ENCODE peak calls at places on chromosomes 16 and 17, in seven cellular contexts. Q, O, X, K, L, Y and U are unnamed samples.

GRCh38 chr16:74987027-74987681 is 2.2 kb upstream of the WDR59 start:
- DNase-seq in Y (no peak), O (no peak), K (no peak), L (no peak), X (no peak), Q (no peak), U (no peak)

GRCh38 chr17:37360632-37361031 is 15.2 kb upstream of the C17orf78 start:
- DNase-seq in X (no peak), Y (no peak), Q (no peak), K (no peak), L (no peak), O (no peak), U (no peak)

GRCh38 chr17:74952431-74953128 is 16.9 kb downstream of the OTOP3 start:
- DNase-seq in K (no peak), X (no peak), Y (no peak), L (no peak), O (no peak), Q (no peak), U (no peak)

GRCh38 chr17:20922128-20922670 is 120.6 kb downstream of the USP22 start:
- DNase-seq in O (no peak), Q (no peak), Y (no peak), L (peak; percentile 74), X (no peak), K (no peak), U (no peak)

GRCh38 chr17:69551212-69552010 is 136.9 kb downstream of the MAP2K6 start:
- DNase-seq in O (no peak), L (no peak), Q (no peak), K (no peak), X (no peak), Y (no peak), U (no peak)

GRCh38 chr17:38761612-38762011 is 9.1 kb downstream of the PSMB3 start:
- DNase-seq in Q (peak; percentile 32), O (no peak), X (no peak), K (no peak), Y (no peak), L (no peak), U (no peak)

GRCh38 chr17:80845863-80846671 is 145.6 kb upstream of the CHMP6 start:
- DNase-seq in K (no peak), O (no peak), Q (no peak), X (no peak), Y (no peak), L (no peak), U (no peak)

GRCh38 chr17:2107506-2107905 is 52.6 kb downstream of the HIC1 start:
- DNase-seq in Y (no peak), X (no peak), K (no peak), L (no peak), O (no peak), Q (no peak), U (no peak)

GRCh38 chr16:11946433-11946832 is 4.6 kb upstream of the NPIPB2 start:
- DNase-seq in Q (no peak), O (no peak), K (no peak), Y (no peak), X (no peak), L (no peak), U (no peak)

GRCh38 chr17:40333781-40334453 is 24.9 kb downstream of the RARA start:
- DNase-seq in Q (no peak), X (no peak), L (no peak), Y (no peak), O (no peak), K (no peak), U (no peak)

GRCh38 chr17:72717676-72718075 is 374.8 kb downstream of the SLC39A11 start:
- DNase-seq in X (no peak), O (no peak), Y (no peak), Q (no peak), L (no peak), K (no peak), U (no peak)

GRCh38 chr17:15494821-15495220 is 27.4 kb upstream of the CDRT4 start:
- DNase-seq in L (no peak), K (no peak), X (no peak), Q (no peak), O (no peak), Y (no peak), U (no peak)

GRCh38 chr17:82025401-82026107 is 2.4 kb downstream of the LRRC45 start:
- DNase-seq in Q (no peak), Y (no peak), O (no peak), L (no peak), X (no peak), K (no peak), U (no peak)

GRCh38 chr17:4914009-4914408 is 11.1 kb upstream of the CHRNE start:
- DNase-seq in Q (no peak), O (no peak), L (peak; percentile 8), X (no peak), K (no peak), Y (no peak), U (no peak)